ENCODE peak calls at places on chromosome 18, in nine cellular contexts. One of them, this sample, is unnamed.

GRCh38 chr18:8139971-8140406 is 469.2 kb upstream of the RAB12 start:
- DNase-seq in activated CD8-positive, alpha-beta memory T cell treated with anti-CD3 and anti-CD28 coated beads for 1 hour: no peak
- DNase-seq in astrocyte of the hippocampus: no peak
- DNase-seq in GM12891: no peak
- DNase-seq in A549: no peak
- DNase-seq in cardiac muscle cell: no peak
- DNase-seq in SK-N-DZ: no peak
- DNase-seq in ureter: no peak
- DNase-seq in neuronal stem cell: no peak
- DNase-seq in this sample: no peak

GRCh38 chr18:59419386-59419785 is 60.3 kb upstream of the LMAN1 start:
- DNase-seq in SK-N-DZ: peak
- DNase-seq in A549: no peak
- DNase-seq in GM12891: no peak
- DNase-seq in cardiac muscle cell: no peak
- DNase-seq in ureter: no peak
- DNase-seq in neuronal stem cell: no peak
- DNase-seq in activated CD8-positive, alpha-beta memory T cell treated with anti-CD3 and anti-CD28 coated beads for 1 hour: no peak
- DNase-seq in astrocyte of the hippocampus: no peak
- DNase-seq in this sample: no peak

GRCh38 chr18:48991299-48992055 is 40.7 kb upstream of the SMAD7 start:
- DNase-seq in cardiac muscle cell: no peak
- DNase-seq in SK-N-DZ: no peak
- DNase-seq in activated CD8-positive, alpha-beta memory T cell treated with anti-CD3 and anti-CD28 coated beads for 1 hour: no peak
- DNase-seq in neuronal stem cell: no peak
- DNase-seq in astrocyte of the hippocampus: no peak
- DNase-seq in A549: no peak
- DNase-seq in ureter: no peak
- DNase-seq in GM12891: no peak
- DNase-seq in this sample: no peak

GRCh38 chr18:50286391-50287027 is 983 bp downstream of the CXXC1 start:
- DNase-seq in neuronal stem cell: no peak
- DNase-seq in astrocyte of the hippocampus: peak
- DNase-seq in A549: peak
- DNase-seq in SK-N-DZ: no peak
- DNase-seq in ureter: no peak
- DNase-seq in GM12891: no peak
- DNase-seq in activated CD8-positive, alpha-beta memory T cell treated with anti-CD3 and anti-CD28 coated beads for 1 hour: no peak
- DNase-seq in cardiac muscle cell: no peak
- DNase-seq in this sample: peak

GRCh38 chr18:59050661-59051057 is 89.0 kb upstream of the SEC11C start:
- DNase-seq in GM12891: no peak
- DNase-seq in neuronal stem cell: no peak
- DNase-seq in activated CD8-positive, alpha-beta memory T cell treated with anti-CD3 and anti-CD28 coated beads for 1 hour: no peak
- DNase-seq in ureter: no peak
- DNase-seq in A549: no peak
- DNase-seq in cardiac muscle cell: no peak
- DNase-seq in astrocyte of the hippocampus: no peak
- DNase-seq in SK-N-DZ: no peak
- DNase-seq in this sample: no peak

GRCh38 chr18:41783879-41784278 is 171.2 kb upstream of the PIK3C3 start:
- DNase-seq in activated CD8-positive, alpha-beta memory T cell treated with anti-CD3 and anti-CD28 coated beads for 1 hour: no peak
- DNase-seq in ureter: no peak
- DNase-seq in neuronal stem cell: no peak
- DNase-seq in A549: no peak
- DNase-seq in astrocyte of the hippocampus: no peak
- DNase-seq in GM12891: no peak
- DNase-seq in cardiac muscle cell: no peak
- DNase-seq in SK-N-DZ: no peak
- DNase-seq in this sample: no peak

GRCh38 chr18:25225152-25225551 is 126.8 kb downstream of the ZNF521 start:
- DNase-seq in A549: no peak
- DNase-seq in SK-N-DZ: no peak
- DNase-seq in activated CD8-positive, alpha-beta memory T cell treated with anti-CD3 and anti-CD28 coated beads for 1 hour: no peak
- DNase-seq in cardiac muscle cell: no peak
- DNase-seq in GM12891: no peak
- DNase-seq in ureter: no peak
- DNase-seq in neuronal stem cell: no peak
- DNase-seq in astrocyte of the hippocampus: no peak
- DNase-seq in this sample: no peak

GRCh38 chr18:58569490-58569911 is 59.4 kb downstream of the ALPK2 start:
- DNase-seq in astrocyte of the hippocampus: no peak
- DNase-seq in neuronal stem cell: no peak
- DNase-seq in activated CD8-positive, alpha-beta memory T cell treated with anti-CD3 and anti-CD28 coated beads for 1 hour: no peak
- DNase-seq in GM12891: no peak
- DNase-seq in A549: no peak
- DNase-seq in SK-N-DZ: no peak
- DNase-seq in ureter: no peak
- DNase-seq in cardiac muscle cell: no peak
- DNase-seq in this sample: no peak

GRCh38 chr18:53018791-53019190 is 678.8 kb downstream of the DCC start:
- DNase-seq in ureter: no peak
- DNase-seq in astrocyte of the hippocampus: peak
- DNase-seq in cardiac muscle cell: peak
- DNase-seq in neuronal stem cell: peak
- DNase-seq in SK-N-DZ: no peak
- DNase-seq in activated CD8-positive, alpha-beta memory T cell treated with anti-CD3 and anti-CD28 coated beads for 1 hour: no peak
- DNase-seq in A549: no peak
- DNase-seq in GM12891: no peak
- DNase-seq in this sample: no peak

GRCh38 chr18:361941-362913 is 94.4 kb upstream of the THOC1 start:
- DNase-seq in GM12891: no peak
- DNase-seq in activated CD8-positive, alpha-beta memory T cell treated with anti-CD3 and anti-CD28 coated beads for 1 hour: no peak
- DNase-seq in astrocyte of the hippocampus: peak
- DNase-seq in neuronal stem cell: no peak
- DNase-seq in ureter: no peak
- DNase-seq in SK-N-DZ: peak
- DNase-seq in A549: no peak
- DNase-seq in cardiac muscle cell: peak
- DNase-seq in this sample: no peak

GRCh38 chr18:13216092-13216582 is 2.4 kb upstream of the LDLRAD4 start:
- DNase-seq in cardiac muscle cell: peak
- DNase-seq in A549: peak
- DNase-seq in neuronal stem cell: peak
- DNase-seq in GM12891: no peak
- DNase-seq in activated CD8-positive, alpha-beta memory T cell treated with anti-CD3 and anti-CD28 coated beads for 1 hour: peak
- DNase-seq in ureter: peak
- DNase-seq in astrocyte of the hippocampus: peak
- DNase-seq in SK-N-DZ: peak
- DNase-seq in this sample: peak

GRCh38 chr18:75173125-75173432 is 35.9 kb downstream of the PTGR3 start:
- DNase-seq in ureter: no peak
- DNase-seq in cardiac muscle cell: no peak
- DNase-seq in astrocyte of the hippocampus: no peak
- DNase-seq in A549: no peak
- DNase-seq in GM12891: peak
- DNase-seq in SK-N-DZ: no peak
- DNase-seq in neuronal stem cell: no peak
- DNase-seq in activated CD8-positive, alpha-beta memory T cell treated with anti-CD3 and anti-CD28 coated beads for 1 hour: no peak
- DNase-seq in this sample: no peak

GRCh38 chr18:62101236-62101635 is 85.6 kb downstream of the PIGN start:
- DNase-seq in astrocyte of the hippocampus: no peak
- DNase-seq in SK-N-DZ: no peak
- DNase-seq in GM12891: no peak
- DNase-seq in activated CD8-positive, alpha-beta memory T cell treated with anti-CD3 and anti-CD28 coated beads for 1 hour: no peak
- DNase-seq in cardiac muscle cell: no peak
- DNase-seq in neuronal stem cell: no peak
- DNase-seq in ureter: no peak
- DNase-seq in A549: no peak
- DNase-seq in this sample: no peak

GRCh38 chr18:8771930-8772329 is 66.6 kb downstream of the MTCL1 start:
- DNase-seq in activated CD8-positive, alpha-beta memory T cell treated with anti-CD3 and anti-CD28 coated beads for 1 hour: no peak
- DNase-seq in cardiac muscle cell: no peak
- DNase-seq in SK-N-DZ: no peak
- DNase-seq in ureter: no peak
- DNase-seq in A549: no peak
- DNase-seq in GM12891: no peak
- DNase-seq in neuronal stem cell: no peak
- DNase-seq in astrocyte of the hippocampus: peak
- DNase-seq in this sample: no peak

GRCh38 chr18:79961527-79962291 is 2.7 kb upstream of the HSBP1L1 start:
- DNase-seq in A549: no peak
- DNase-seq in astrocyte of the hippocampus: no peak
- DNase-seq in ureter: no peak
- DNase-seq in SK-N-DZ: no peak
- DNase-seq in GM12891: no peak
- DNase-seq in cardiac muscle cell: no peak
- DNase-seq in neuronal stem cell: no peak
- DNase-seq in activated CD8-positive, alpha-beta memory T cell treated with anti-CD3 and anti-CD28 coated beads for 1 hour: no peak
- DNase-seq in this sample: no peak

GRCh38 chr18:55064073-55064472 is 104.8 kb upstream of the CCDC68 start:
- DNase-seq in SK-N-DZ: no peak
- DNase-seq in cardiac muscle cell: no peak
- DNase-seq in activated CD8-positive, alpha-beta memory T cell treated with anti-CD3 and anti-CD28 coated beads for 1 hour: no peak
- DNase-seq in neuronal stem cell: no peak
- DNase-seq in astrocyte of the hippocampus: no peak
- DNase-seq in A549: no peak
- DNase-seq in ureter: no peak
- DNase-seq in GM12891: no peak
- DNase-seq in this sample: no peak

GRCh38 chr18:22467760-22468553 is 50.2 kb upstream of the CTAGE1 start:
- DNase-seq in GM12891: no peak
- DNase-seq in SK-N-DZ: no peak
- DNase-seq in ureter: no peak
- DNase-seq in cardiac muscle cell: no peak
- DNase-seq in astrocyte of the hippocampus: peak
- DNase-seq in A549: peak
- DNase-seq in neuronal stem cell: no peak
- DNase-seq in activated CD8-positive, alpha-beta memory T cell treated with anti-CD3 and anti-CD28 coated beads for 1 hour: no peak
- DNase-seq in this sample: no peak

GRCh38 chr18:41690332-41691110 is 264.5 kb upstream of the PIK3C3 start:
- DNase-seq in A549: no peak
- DNase-seq in neuronal stem cell: no peak
- DNase-seq in SK-N-DZ: no peak
- DNase-seq in activated CD8-positive, alpha-beta memory T cell treated with anti-CD3 and anti-CD28 coated beads for 1 hour: no peak
- DNase-seq in GM12891: no peak
- DNase-seq in ureter: no peak
- DNase-seq in astrocyte of the hippocampus: no peak
- DNase-seq in cardiac muscle cell: peak
- DNase-seq in this sample: no peak

This sample was measured in HAP-1.